ENCODE peak calls at places on chromosome 10, in seven cellular contexts. Z, U, I, Y, G, J and R are unnamed samples.

GRCh38 chr10:51137741-51138529 is 63.6 kb downstream of the PRKG1 start:
- DNase-seq in Z (no peak), U (no peak), I (no peak), Y (no peak), G (no peak), J (no peak), R (no peak)

GRCh38 chr10:128125944-128126764 is at the start of gene MKI67:
- DNase-seq in Z (no peak), U (peak; percentile 85), I (peak; percentile 97), Y (peak; percentile 91), G (peak; percentile 88), J (peak; percentile 67), R (peak; percentile 71)

GRCh38 chr10:43857206-43857952 is 208.7 kb upstream of the ZNF32 start:
- DNase-seq in Z (no peak), U (no peak), I (peak; percentile 69), Y (no peak), G (no peak), J (no peak), R (no peak)

GRCh38 chr10:99612167-99612831 is 7.9 kb downstream of the SLC25A28 start:
- DNase-seq in Z (no peak), U (peak; percentile 55), I (peak; percentile 77), Y (peak; percentile 63), G (peak; percentile 59), J (peak; percentile 39), R (no peak)

GRCh38 chr10:115941247-115941840 is 331.7 kb downstream of the GFRA1 start:
- DNase-seq in Z (no peak), U (no peak), I (no peak), Y (no peak), G (no peak), J (no peak), R (no peak)

GRCh38 chr10:59290448-59290847 is 71.9 kb downstream of the FAM13C start:
- DNase-seq in Z (no peak), U (no peak), I (peak; percentile 7), Y (peak; percentile 4), G (no peak), J (no peak), R (no peak)

GRCh38 chr10:113557389-113558321 is 4.8 kb downstream of the HABP2 start:
- DNase-seq in Z (no peak), U (peak; percentile 15), I (peak; percentile 60), Y (no peak), G (no peak), J (peak; percentile 52), R (no peak)

GRCh38 chr10:126133906-126134703 is 237.7 kb downstream of the FANK1 start:
- DNase-seq in Z (no peak), U (no peak), I (no peak), Y (no peak), G (no peak), J (no peak), R (no peak)

GRCh38 chr10:88389456-88389855 is 193.7 kb downstream of the RNLS start:
- DNase-seq in Z (no peak), U (no peak), I (no peak), Y (peak; percentile 15), G (no peak), J (peak; percentile 5), R (peak; percentile 41)

GRCh38 chr10:17232276-17232987 is 4.4 kb downstream of the VIM start:
- DNase-seq in Z (no peak), U (no peak), I (no peak), Y (no peak), G (no peak), J (no peak), R (peak; percentile 45)

GRCh38 chr10:33341638-33342037 is 7.2 kb upstream of the NRP1 start:
- DNase-seq in Z (no peak), U (no peak), I (no peak), Y (no peak), G (no peak), J (no peak), R (no peak)

GRCh38 chr10:13956826-13957225 is 370.1 kb downstream of the PRPF18 start:
- DNase-seq in Z (no peak), U (no peak), I (no peak), Y (peak; percentile 5), G (no peak), J (no peak), R (no peak)

GRCh38 chr10:24854256-24854655 is 98.2 kb downstream of the PRTFDC1 start:
- DNase-seq in Z (no peak), U (no peak), I (no peak), Y (no peak), G (no peak), J (no peak), R (no peak)

GRCh38 chr10:90658791-90659190 is 199.0 kb downstream of the HTR7 start:
- DNase-seq in Z (no peak), U (no peak), I (no peak), Y (no peak), G (peak; percentile 3), J (no peak), R (no peak)

GRCh38 chr10:33009244-33010131 is 51.5 kb upstream of the ITGB1 start:
- DNase-seq in Z (no peak), U (no peak), I (no peak), Y (no peak), G (no peak), J (no peak), R (no peak)

GRCh38 chr10:79168231-79168630 is 99.5 kb downstream of the ZMIZ1 start:
- DNase-seq in Z (no peak), U (no peak), I (no peak), Y (no peak), G (no peak), J (no peak), R (no peak)

GRCh38 chr10:44552716-44553115 is 167.8 kb upstream of the CXCL12 start:
- DNase-seq in Z (no peak), U (no peak), I (no peak), Y (no peak), G (no peak), J (no peak), R (no peak)

GRCh38 chr10:29621161-29621560 is 13.6 kb downstream of the SVIL start:
- DNase-seq in Z (no peak), U (no peak), I (no peak), Y (peak; percentile 47), G (no peak), J (peak; percentile 66), R (no peak)

GRCh38 chr10:121088524-121088923 is 237.4 kb downstream of the WDR11 start:
- DNase-seq in Z (no peak), U (no peak), I (peak; percentile 49), Y (no peak), G (no peak), J (peak; percentile 47), R (no peak)

GRCh38 chr10:14879801-14880193 is 1.1 kb downstream of the SUV39H2 start:
- DNase-seq in Z (no peak), U (no peak), I (peak; percentile 25), Y (no peak), G (no peak), J (no peak), R (no peak)

GRCh38 chr10:6044060-6044459 is 18.1 kb downstream of the IL2RA start:
- DNase-seq in Z (no peak), U (no peak), I (no peak), Y (no peak), G (no peak), J (no peak), R (no peak)

GRCh38 chr10:680745-681144 is 8.7 kb downstream of the DIP2C start:
- DNase-seq in Z (no peak), U (no peak), I (no peak), Y (no peak), G (no peak), J (no peak), R (no peak)

GRCh38 chr10:106711313-106711906 is 453.1 kb downstream of the SORCS1 start:
- DNase-seq in Z (peak; percentile 43), U (peak; percentile 74), I (peak; percentile 46), Y (peak; percentile 23), G (peak; percentile 6), J (peak; percentile 44), R (no peak)

GRCh38 chr10:6843477-6843876 is 263.4 kb upstream of the PRKCQ start:
- DNase-seq in Z (no peak), U (peak; percentile 15), I (no peak), Y (no peak), G (no peak), J (no peak), R (peak; percentile 1)

GRCh38 chr10:18140149-18140956 is at the start of gene CACNB2:
- DNase-seq in Z (no peak), U (no peak), I (peak; percentile 86), Y (peak; percentile 10), G (no peak), J (no peak), R (no peak)

GRCh38 chr10:6321880-6322279 is 119.1 kb downstream of the PFKFB3 start:
- DNase-seq in Z (no peak), U (no peak), I (no peak), Y (no peak), G (peak; percentile 8), J (no peak), R (no peak)

GRCh38 chr10:125152646-125153368 is 7.6 kb downstream of the CTBP2 start:
- DNase-seq in Z (no peak), U (no peak), I (no peak), Y (no peak), G (no peak), J (no peak), R (no peak)

GRCh38 chr10:132642732-132643008 is 105.1 kb downstream of the INPP5A start:
- DNase-seq in Z (no peak), U (no peak), I (no peak), Y (no peak), G (no peak), J (no peak), R (no peak)

GRCh38 chr10:123429631-123430257 is 236.4 kb upstream of the GPR26 start:
- DNase-seq in Z (no peak), U (no peak), I (peak; percentile 48), Y (no peak), G (no peak), J (no peak), R (no peak)

GRCh38 chr10:69974551-69975155 is 78.0 kb upstream of the MACROH2A2 start:
- DNase-seq in Z (no peak), U (no peak), I (peak; percentile 73), Y (no peak), G (no peak), J (no peak), R (no peak)

GRCh38 chr10:119834188-119834587 is 38.5 kb downstream of the MCMBP start:
- DNase-seq in Z (no peak), U (no peak), I (no peak), Y (no peak), G (no peak), J (no peak), R (no peak)
- TF ChIP-seq YY1 in Z (no peak), U (no peak), I (no peak), Y (no peak), G (no peak), J (no peak), R (no peak)

GRCh38 chr10:122163182-122164027 is 107.7 kb upstream of the BTBD16 start:
- DNase-seq in Z (peak; percentile 84), U (no peak), I (peak; percentile 83), Y (no peak), G (no peak), J (peak; percentile 86), R (no peak)
- TF ChIP-seq YY1 in Z (no peak), U (no peak), I (no peak), Y (no peak), G (no peak), J (no peak), R (no peak)

GRCh38 chr10:19918800-19919199 is 102.6 kb downstream of the PLXDC2 start:
- DNase-seq in Z (no peak), U (no peak), I (no peak), Y (peak; percentile 13), G (no peak), J (no peak), R (no peak)
- TF ChIP-seq YY1 in Z (no peak), U (no peak), I (no peak), Y (no peak), G (no peak), J (no peak), R (no peak)

GRCh38 chr10:111146025-111146640 is 69.3 kb downstream of the ADRA2A start:
- DNase-seq in Z (no peak), U (no peak), I (no peak), Y (no peak), G (no peak), J (no peak), R (no peak)
- TF ChIP-seq YY1 in Z (no peak), U (no peak), I (no peak), Y (no peak), G (no peak), J (no peak), R (no peak)